ENCODE peak calls at places on chromosomes 6 and 20, in four cellular contexts. L is left ventricle myocardium inferior, Q is left lung, C is small intestine. B is an unnamed sample. For H3K4me1, the result is how much of the 10 kb centered on the place peaks cover.

GRCh38 chr6:169996652-169997051 is 245.2 kb downstream of the ERMARD start:
- DNase-seq in Q (no peak), L (no peak), C (no peak), B (no peak)

GRCh38 chr6:135170849-135171248 is 10.3 kb upstream of the MYB start:
- DNase-seq in C (no peak), L (no peak), Q (no peak), B (no peak)

GRCh38 chr6:33080127-33081089 is 4.6 kb downstream of the HLA-DPB1 start:
- DNase-seq in L (peak), C (peak), Q (peak), B (no peak)

GRCh38 chr6:32432050-32432450 is 7.6 kb upstream of the HLA-DRA start:
- DNase-seq in C (peak), L (no peak), Q (no peak), B (no peak)

GRCh38 chr20:64146936-64147451 is 17.3 kb upstream of the MYT1 start:
- DNase-seq in L (no peak), C (no peak), Q (peak), B (no peak)

GRCh38 chr20:63104312-63105181 is 97.8 kb upstream of the BHLHE23 start:
- DNase-seq in L (no peak), Q (peak), C (no peak), B (no peak)

GRCh38 chr6:26556263-26557070 is 18.3 kb downstream of the HMGN4 start:
- DNase-seq in Q (no peak), L (peak), C (no peak), B (peak)

GRCh38 chr6:32941412-32941784 is 570 bp upstream of the HLA-DMB start:
- DNase-seq in C (peak), Q (no peak), L (no peak), B (no peak)

GRCh38 chr6:155227076-155227475 is 36.7 kb upstream of the CLDN20 start:
- DNase-seq in Q (no peak), L (no peak), C (no peak), B (no peak)

GRCh38 chr6:111482236-111482958 is 621 bp downstream of the REV3L start:
- DNase-seq in Q (peak), L (peak), C (peak), B (peak)

GRCh38 chr6:143400258-143401059 is 50.0 kb downstream of the ADAT2 start:
- DNase-seq in C (peak), Q (no peak), L (no peak), B (no peak)

GRCh38 chr20:38092260-38092857 is 58.8 kb downstream of the RPRD1B start:
- DNase-seq in Q (no peak), L (no peak), C (no peak), B (no peak)

GRCh38 chr6:163863565-163863964 is 449.0 kb downstream of the QKI start:
- DNase-seq in Q (peak), C (no peak), L (no peak), B (no peak)

GRCh38 chr6:152086223-152086873 is 278.9 kb downstream of the ESR1 start:
- DNase-seq in C (no peak), Q (no peak), L (no peak), B (no peak)

GRCh38 chr20:6212903-6213302 is 90.1 kb upstream of the FERMT1 start:
- DNase-seq in Q (peak), C (no peak), L (no peak), B (no peak)

GRCh38 chr6:170224694-170225660 is 65.9 kb downstream of the DLL1 start:
- DNase-seq in Q (no peak), L (no peak), C (peak), B (no peak)

GRCh38 chr6:53009056-53009455 is 14.0 kb upstream of the GSTA4 start:
- DNase-seq in Q (no peak), L (no peak), C (no peak), B (peak)

GRCh38 chr6:104566411-104566810 is 293.3 kb downstream of the HACE1 start:
- DNase-seq in Q (no peak), C (no peak), L (no peak), B (no peak)

GRCh38 chr6:113921299-113921904 is 49.5 kb downstream of the HDAC2 start:
- DNase-seq in C (peak), L (no peak), Q (no peak), B (no peak)

GRCh38 chr6:43869091-43869710 is 99.2 kb downstream of the VEGFA start:
- DNase-seq in C (no peak), Q (no peak), L (no peak), B (no peak)

GRCh38 chr6:381742-382461 is 9.7 kb upstream of the IRF4 start:
- DNase-seq in Q (no peak), C (no peak), L (no peak), B (no peak)

GRCh38 chr6:109896333-109896732 is 81.8 kb upstream of the GPR6 start:
- DNase-seq in L (no peak), Q (no peak), C (no peak), B (no peak)

GRCh38 chr6:111799576-111800467 is 73.4 kb downstream of the FYN start:
- DNase-seq in L (no peak), Q (no peak), C (no peak), B (no peak)

GRCh38 chr20:62160876-62161275 is 17.3 kb downstream of the SS18L1 start:
- DNase-seq in L (no peak), Q (peak), C (no peak), B (no peak)

GRCh38 chr20:53208110-53208908 is 236.2 kb downstream of the TSHZ2 start:
- DNase-seq in L (no peak), C (no peak), Q (no peak), B (peak)

GRCh38 chr6:109820706-109821350 is 129.7 kb downstream of the FIG4 start:
- DNase-seq in L (no peak), C (no peak), Q (no peak), B (no peak)

GRCh38 chr6:143802833-143803565 is 40.1 kb upstream of the LTV1 start:
- DNase-seq in Q (no peak), L (no peak), C (no peak), B (no peak)

GRCh38 chr6:79078057-79078969 is at the start of gene PHIP:
- DNase-seq in Q (peak), L (peak), C (peak), B (peak)

GRCh38 chr20:61801857-61802442 is 263.7 kb downstream of the TAF4 start:
- DNase-seq in Q (no peak), L (no peak), C (no peak), B (no peak)

GRCh38 chr6:84492246-84493135 is 265.0 kb upstream of the CEP162 start:
- DNase-seq in Q (no peak), C (no peak), L (no peak), B (no peak)

GRCh38 chr6:21522773-21523490 is 70.6 kb upstream of the SOX4 start:
- DNase-seq in L (no peak), Q (no peak), C (no peak), B (peak)

GRCh38 chr6:5521322-5521721 is 260.0 kb downstream of the FARS2 start:
- DNase-seq in L (no peak), Q (no peak), C (no peak), B (no peak)

GRCh38 chr6:20265842-20266241 is 53.6 kb upstream of the MBOAT1 start:
- DNase-seq in L (no peak), C (no peak), Q (no peak), B (no peak)

GRCh38 chr6:161835426-161836029 is 561.7 kb upstream of the AGPAT4 start:
- DNase-seq in Q (no peak), L (no peak), C (no peak), B (peak)

GRCh38 chr6:99613705-99614429 is 7.2 kb downstream of the PRDM13 start:
- DNase-seq in Q (peak), C (no peak), L (no peak), B (no peak)

GRCh38 chr6:113774122-113774835 is 82.9 kb upstream of the MARCKS start:
- DNase-seq in Q (no peak), C (no peak), L (no peak), B (no peak)

GRCh38 chr20:61997372-61997771 is 68.3 kb downstream of the TAF4 start:
- DNase-seq in Q (no peak), L (no peak), C (no peak), B (no peak)

GRCh38 chr6:113281014-113281810 is 575.9 kb upstream of the MARCKS start:
- DNase-seq in Q (no peak), L (no peak), C (no peak), B (no peak)

GRCh38 chr6:46935687-46936086 is 13.9 kb upstream of the ADGRF5 start:
- DNase-seq in L (no peak), Q (no peak), C (no peak), B (no peak)

GRCh38 chr6:46932526-46932925 is 10.8 kb upstream of the ADGRF5 start:
- DNase-seq in L (no peak), Q (no peak), C (no peak), B (no peak)

GRCh38 chr6:46932941-46933340 is 11.2 kb upstream of the ADGRF5 start:
- DNase-seq in C (no peak), L (no peak), Q (no peak), B (no peak)

GRCh38 chr6:46931416-46931815 is 9.7 kb upstream of the ADGRF5 start:
- DNase-seq in Q (no peak), L (no peak), C (no peak), B (no peak)

DNA sequence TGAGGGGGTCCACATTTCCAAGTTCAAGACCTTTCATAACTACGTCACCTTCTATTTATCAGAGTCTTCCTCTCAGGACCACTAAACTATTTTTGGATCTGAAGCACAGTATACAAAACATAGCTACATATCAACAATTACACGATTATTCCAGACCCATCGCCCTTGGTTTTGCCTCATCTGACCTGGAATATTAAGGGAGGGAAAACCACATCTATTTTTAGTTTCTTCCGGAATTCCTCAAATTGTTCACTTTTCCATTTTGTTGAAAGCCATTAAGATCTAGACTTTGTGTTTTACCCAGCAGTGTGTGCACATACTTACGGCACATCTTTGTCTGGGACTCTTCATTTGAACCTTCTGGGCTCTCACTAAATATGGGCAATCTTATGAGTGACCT is 12.0 kb upstream of the ADGRF5 start:
- DNase-seq in C (no peak), Q (no peak), L (no peak), B (no peak)
- H3K4me1 ChIP-seq in C (under half), Q (under half), L (under half), B (under half)

GRCh38 chr6:150687508-150687907 is 87.8 kb downstream of the PLEKHG1 start:
- DNase-seq in C (peak), Q (no peak), L (peak), B (no peak)
- H3K4me1 ChIP-seq in C (under half), Q (under half), L (half or more), B (under half)

DNA sequence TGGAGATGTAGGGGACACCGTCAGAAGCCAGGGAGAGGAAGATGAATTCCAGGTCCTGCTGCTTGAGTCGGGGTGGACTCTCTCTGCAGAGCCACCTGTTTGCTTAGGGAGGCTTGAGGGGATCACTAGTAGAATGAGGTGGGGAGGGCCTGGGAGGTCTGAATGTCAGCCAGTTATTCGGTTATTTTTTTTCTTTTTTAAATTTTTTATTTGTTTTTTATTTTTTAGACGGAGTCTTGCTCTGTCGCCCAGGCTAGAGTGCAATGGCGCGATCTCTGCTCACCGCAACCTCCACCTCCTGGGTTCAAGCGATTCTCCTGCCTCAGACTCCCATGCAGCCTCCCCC is 8.4 kb downstream of the TEAD3 start:
- DNase-seq in C (no peak), L (no peak), Q (no peak), B (no peak)
- H3K4me1 ChIP-seq in C (under half), L (half or more), Q (half or more), B (under half)

GRCh38 chr20:49675368-49676151 is 38.1 kb downstream of the B4GALT5 start:
- DNase-seq in Q (no peak), C (peak), L (no peak), B (no peak)

GRCh38 chr20:49680475-49680874 is 33.2 kb downstream of the B4GALT5 start:
- DNase-seq in C (no peak), Q (no peak), L (no peak), B (no peak)

GRCh38 chr20:49674383-49675352 is 39.0 kb downstream of the B4GALT5 start:
- DNase-seq in Q (no peak), C (peak), L (no peak), B (no peak)

GRCh38 chr20:49677777-49678758 is 35.6 kb downstream of the B4GALT5 start:
- DNase-seq in C (peak), Q (no peak), L (no peak), B (peak)

DNA sequence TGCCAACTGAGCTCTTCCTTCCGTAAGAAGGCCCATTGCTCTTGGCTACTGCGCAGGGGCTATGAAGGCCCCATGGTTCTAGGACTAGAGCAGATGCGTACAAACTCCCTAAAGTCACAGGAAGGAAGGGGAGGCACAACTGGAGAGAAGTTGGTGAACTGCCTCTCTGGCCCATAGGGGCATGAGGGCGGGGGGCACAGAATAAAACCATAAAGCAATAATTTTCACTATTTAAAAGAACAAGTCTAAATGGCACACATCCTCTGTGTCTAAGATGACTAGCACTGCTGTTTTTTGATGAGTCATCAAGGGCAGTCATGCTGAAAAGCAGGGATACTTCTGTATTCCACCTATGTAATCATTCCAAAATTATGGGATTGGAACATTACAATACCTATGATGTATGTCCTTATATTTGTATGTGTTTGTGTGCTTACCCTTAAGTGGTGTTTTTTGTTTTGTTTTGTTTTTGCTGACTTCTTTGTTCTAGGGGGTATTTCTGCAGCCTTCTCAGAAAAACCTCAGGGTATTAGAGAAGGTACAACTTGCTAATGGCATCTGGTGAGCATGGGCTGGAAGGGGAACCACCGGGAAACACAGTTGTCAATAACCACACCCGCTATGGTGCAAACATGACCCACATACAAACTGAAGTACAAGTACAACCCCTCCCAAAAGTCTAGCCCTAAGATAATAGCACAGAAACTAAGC is 36.9 kb downstream of the B4GALT5 start:
- DNase-seq in C (peak), L (no peak), Q (no peak), B (no peak)
- H3K4me1 ChIP-seq in C (half or more), L (half or more), Q (half or more), B (half or more)

GRCh38 chr20:41145317-41145716 is 8.0 kb downstream of the PLCG1 start:
- DNase-seq in L (no peak), Q (no peak), C (no peak), B (no peak)
- H3K4me1 ChIP-seq in L (half or more), Q (half or more), C (under half), B (under half)

GRCh38 chr20:32613596-32614053 is 28.5 kb upstream of the NOL4L start:
- DNase-seq in Q (no peak), L (no peak), C (no peak), B (no peak)
- H3K4me1 ChIP-seq in Q (under half), L (under half), C (under half), B (under half)

B was measured in BE2C.